ENCODE peak calls at places on chromosome 21, in nine cellular contexts. N is left lung; Z is mammary epithelial cell; M is ovary; G is astrocyte; J is OCI-LY7; O is naive thymus-derived CD4-positive, alpha-beta T cell; F is brain microvascular endothelial cell; K is WERI-Rb-1. Q is an unnamed sample. For H3K36me3, the result is how much of the 10 kb centered on the place peaks cover.

GRCh38 chr21:32597205-32597604 is 11.9 kb upstream of the TCP10L start:
- DNase-seq in G (peak), Z (peak), K (no peak), N (no peak), J (no peak), M (no peak), F (peak), O (no peak), Q (no peak)

GRCh38 chr21:16302851-16303282 is 573.1 kb downstream of the USP25 start:
- DNase-seq in Z (no peak), G (peak), F (peak), K (no peak), M (peak), N (no peak), O (no peak), J (no peak), Q (no peak)

GRCh38 chr21:28763809-28764418 is 228.8 kb downstream of the LTN1 start:
- DNase-seq in J (no peak), G (no peak), F (no peak), N (no peak), M (no peak), O (no peak), K (no peak), Z (no peak), Q (no peak)

GRCh38 chr21:42443876-42444744 is 40.4 kb downstream of the UBASH3A start:
- DNase-seq in G (no peak), N (no peak), O (no peak), Z (no peak), M (no peak), F (no peak), J (no peak), K (no peak), Q (no peak)

GRCh38 chr21:33023574-33024277 is 2.0 kb upstream of the OLIG2 start:
- DNase-seq in M (no peak), G (no peak), O (no peak), Z (no peak), J (no peak), F (no peak), K (no peak), N (peak), Q (no peak)

GRCh38 chr21:22056904-22057303 is 1058.7 kb downstream of the NCAM2 start:
- DNase-seq in F (no peak), G (no peak), K (no peak), O (no peak), J (no peak), M (no peak), N (no peak), Z (no peak), Q (no peak)

GRCh38 chr21:17613242-17613676 is 558 bp upstream of the BTG3 start:
- DNase-seq in F (no peak), O (no peak), N (peak), G (no peak), M (peak), K (no peak), J (peak), Z (no peak), Q (peak)

GRCh38 chr21:38095220-38095619 is 161.6 kb upstream of the KCNJ15 start:
- DNase-seq in N (no peak), F (peak), K (no peak), Z (no peak), M (no peak), G (no peak), O (no peak), J (no peak), Q (no peak)

GRCh38 chr21:25005388-25005787 is 601.9 kb downstream of the MRPL39 start:
- DNase-seq in N (no peak), J (no peak), F (no peak), O (no peak), Z (no peak), K (no peak), M (no peak), G (peak), Q (no peak)

GRCh38 chr21:38848187-38848609 is 42.5 kb downstream of the ETS2 start:
- DNase-seq in K (no peak), Z (no peak), N (no peak), J (no peak), G (no peak), M (no peak), F (no peak), O (no peak), Q (no peak)

GRCh38 chr21:28714795-28715464 is 277.7 kb downstream of the LTN1 start:
- DNase-seq in N (no peak), J (no peak), F (peak), O (no peak), K (no peak), G (peak), M (no peak), Z (peak), Q (no peak)

GRCh38 chr21:33643658-33644311 is 1.5 kb downstream of the ITSN1 start:
- DNase-seq in J (no peak), G (peak), N (no peak), O (no peak), Z (peak), F (no peak), K (peak), M (no peak), Q (no peak)

GRCh38 chr21:38817371-38818335 is 11.9 kb downstream of the ETS2 start:
- DNase-seq in K (no peak), Z (peak), J (no peak), M (no peak), G (peak), N (no peak), O (no peak), F (peak), Q (no peak)

GRCh38 chr21:35223480-35224156 is 174.5 kb upstream of the RUNX1 start:
- DNase-seq in J (no peak), O (no peak), G (no peak), F (no peak), M (no peak), N (no peak), Z (no peak), K (no peak), Q (no peak)

GRCh38 chr21:44313451-44313850 is 13.6 kb downstream of the PFKL start:
- DNase-seq in K (no peak), F (no peak), G (no peak), O (no peak), Z (no peak), N (no peak), J (no peak), M (no peak), Q (no peak)
- H3K36me3 ChIP-seq in K (half or more), F (under half), G (under half), O (under half), Z (under half), N (half or more), J (under half), M (under half), Q (half or more)

GRCh38 chr21:40291560-40291959 is 424.3 kb downstream of the PCP4 start:
- DNase-seq in J (no peak), M (no peak), K (no peak), Z (no peak), F (no peak), G (no peak), N (no peak), O (no peak), Q (no peak)
- H3K36me3 ChIP-seq in J (under half), M (under half), K (under half), Z (under half), F (under half), G (under half), N (under half), O (under half), Q (under half)

GRCh38 chr21:46119565-46120271 is 21.8 kb downstream of the COL6A2 start:
- DNase-seq in J (no peak), G (no peak), F (no peak), O (no peak), M (no peak), N (peak), Z (no peak), K (no peak), Q (peak)

GRCh38 chr21:46122241-46122671 is 24.3 kb downstream of the COL6A2 start:
- DNase-seq in F (peak), K (no peak), M (peak), Z (peak), G (peak), N (peak), J (no peak), O (no peak), Q (peak)

GRCh38 chr21:46122758-46123683 is 25.1 kb downstream of the COL6A2 start:
- DNase-seq in Z (no peak), M (peak), F (no peak), O (no peak), G (no peak), J (no peak), N (peak), K (no peak), Q (peak)

GRCh38 chr21:46120301-46121285 is 22.7 kb downstream of the COL6A2 start:
- DNase-seq in Z (no peak), G (no peak), K (no peak), N (peak), J (no peak), M (peak), O (no peak), F (no peak), Q (peak)

GRCh38 chr21:46121286-46122221 is 23.6 kb downstream of the COL6A2 start:
- DNase-seq in N (peak), M (peak), G (no peak), K (peak), F (no peak), Z (no peak), O (no peak), J (no peak), Q (peak)
- H3K36me3 ChIP-seq in N (half or more), M (under half), G (under half), K (under half), F (half or more), Z (under half), O (under half), J (under half), Q (half or more)

GRCh38 chr21:46254208-46254975 is 25.8 kb upstream of the LSS start:
- DNase-seq in K (no peak), M (no peak), F (no peak), Z (no peak), O (no peak), N (no peak), G (no peak), J (peak), Q (no peak)

GRCh38 chr21:46255166-46255565 is 26.6 kb upstream of the LSS start:
- DNase-seq in K (no peak), O (no peak), N (no peak), M (no peak), G (no peak), Z (no peak), F (no peak), J (no peak), Q (no peak)

GRCh38 chr21:46253610-46254124 is 25.1 kb upstream of the LSS start:
- DNase-seq in N (no peak), K (no peak), M (no peak), F (no peak), G (no peak), J (peak), O (peak), Z (no peak), Q (no peak)

GRCh38 chr21:46255758-46256337 is 27.3 kb upstream of the LSS start:
- DNase-seq in Z (no peak), G (no peak), O (no peak), K (no peak), M (no peak), F (no peak), N (no peak), J (no peak), Q (no peak)

GRCh38 chr21:46256501-46256994 is 28.0 kb upstream of the LSS start:
- DNase-seq in K (no peak), O (no peak), M (no peak), G (no peak), N (no peak), J (no peak), F (no peak), Z (no peak), Q (no peak)
- H3K36me3 ChIP-seq in K (half or more), O (under half), M (under half), G (half or more), N (half or more), J (half or more), F (half or more), Z (under half), Q (half or more)

GRCh38 chr21:45190013-45190412 is 97.7 kb downstream of the POFUT2 start:
- DNase-seq in M (no peak), O (no peak), K (no peak), F (no peak), J (no peak), N (no peak), Z (no peak), G (no peak), Q (no peak)
- H3K36me3 ChIP-seq in M (under half), O (under half), K (half or more), F (under half), J (under half), N (under half), Z (under half), G (under half), Q (under half)

Q was measured in lower lobe of right lung.